ENCODE peak calls at places on chromosomes 3 and 15, in six cellular contexts. P is OCI-LY7, C is IMR-90, O is lower lobe of right lung, Y is uterus, F is GM23248. Z is an unnamed sample. For H3K36me3 and H3K9me3, the result is how much of the 10 kb centered on the place peaks cover.

GRCh38 chr3:29605845-29606244 is 325.0 kb downstream of the RBMS3 start:
- DNase-seq in P (no peak), C (peak), O (no peak), Y (no peak), F (peak), Z (no peak)

GRCh38 chr15:54097019-54097418 is 118.8 kb downstream of the UNC13C start:
- DNase-seq in P (no peak), C (no peak), O (no peak), Y (no peak), F (no peak), Z (no peak)

GRCh38 chr15:101652783-101653430 is 726 bp upstream of the TM2D3 start:
- DNase-seq in P (no peak), C (no peak), O (no peak), Y (peak), F (peak), Z (peak)

GRCh38 chr3:140180603-140181002 is 245.6 kb downstream of the CLSTN2 start:
- DNase-seq in P (no peak), C (no peak), O (no peak), Y (no peak), F (no peak), Z (peak)

GRCh38 chr3:32842531-32842931 is 24.7 kb downstream of the TRIM71 start:
- DNase-seq in P (peak), C (no peak), O (no peak), Y (no peak), F (no peak), Z (no peak)

GRCh38 chr3:43259626-43260025 is 26.7 kb upstream of the SNRK start:
- DNase-seq in P (no peak), C (no peak), O (no peak), Y (no peak), F (peak), Z (no peak)

GRCh38 chr3:168249539-168250414 is 154.1 kb upstream of the GOLIM4 start:
- DNase-seq in P (peak), C (peak), O (peak), Y (peak), F (peak), Z (peak)

GRCh38 chr3:53802256-53802880 is 43.9 kb downstream of the CHDH start:
- DNase-seq in P (no peak), C (no peak), O (no peak), Y (no peak), F (no peak), Z (no peak)

GRCh38 chr15:90557651-90558084 is 27.9 kb downstream of the CRTC3 start:
- DNase-seq in P (no peak), C (peak), O (peak), Y (peak), F (peak), Z (peak)
- H3K4me3 ChIP-seq in P (no peak), C (no peak), O (no peak), Y (no peak), F (no peak), Z (no peak)

DNA sequence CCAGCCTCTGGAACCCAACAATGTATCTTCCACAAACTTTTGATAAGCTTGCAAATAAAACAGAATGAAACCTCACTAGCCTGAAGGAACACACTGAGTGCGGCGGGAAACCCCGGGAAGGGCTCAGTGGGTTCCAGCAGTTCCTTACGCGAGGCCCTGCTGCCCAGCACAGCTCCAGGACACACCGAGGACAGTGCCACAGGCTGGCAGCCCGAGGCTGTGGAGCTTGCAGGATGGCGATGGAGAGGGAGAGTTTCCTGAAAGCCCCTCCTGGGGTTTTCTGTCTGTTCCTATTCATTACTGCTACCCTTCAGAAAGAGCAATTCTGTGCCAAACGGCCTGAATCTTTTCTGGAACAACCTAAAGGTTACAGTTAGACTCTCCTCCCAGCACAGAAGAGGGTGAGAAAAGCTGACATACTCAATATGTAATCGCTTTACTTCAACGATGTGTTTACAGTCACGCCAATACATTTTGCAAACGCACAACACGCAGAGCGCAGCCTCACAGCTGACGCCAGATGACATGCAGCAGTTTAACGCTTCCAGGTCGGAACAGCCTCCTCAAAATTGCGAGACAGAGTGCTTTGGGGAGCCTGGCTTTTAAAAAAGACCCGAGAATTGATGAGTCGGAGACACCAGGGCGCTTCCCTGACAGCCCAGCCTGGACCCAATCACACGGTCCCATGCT is 57.1 kb upstream of the RPL32 start:
- DNase-seq in P (no peak), C (no peak), O (peak), Y (no peak), F (no peak), Z (no peak)
- H3K36me3 ChIP-seq in P (under half), C (under half), O (half or more), Y (under half), F (under half), Z (under half)

GRCh38 chr15:90698629-90699028 is 18.5 kb upstream of the BLM start:
- DNase-seq in P (no peak), C (no peak), O (no peak), Y (no peak), F (no peak), Z (no peak)
- H3K9me3 ChIP-seq in P (under half), C (under half), O (under half), Y (under half), F (under half), Z (under half)

GRCh38 chr3:39406368-39407258 is at the start of gene RPSA:
- DNase-seq in P (peak), C (peak), O (peak), Y (peak), F (peak), Z (peak)

GRCh38 chr3:39407259-39407629 is 724 bp downstream of the RPSA start:
- DNase-seq in P (no peak), C (peak), O (no peak), Y (no peak), F (peak), Z (no peak)

GRCh38 chr3:39409514-39410136 is 3.1 kb downstream of the RPSA start:
- DNase-seq in P (no peak), C (no peak), O (no peak), Y (no peak), F (no peak), Z (no peak)

GRCh38 chr3:39408493-39409372 is 2.2 kb downstream of the RPSA start:
- DNase-seq in P (peak), C (no peak), O (no peak), Y (no peak), F (no peak), Z (no peak)

DNA sequence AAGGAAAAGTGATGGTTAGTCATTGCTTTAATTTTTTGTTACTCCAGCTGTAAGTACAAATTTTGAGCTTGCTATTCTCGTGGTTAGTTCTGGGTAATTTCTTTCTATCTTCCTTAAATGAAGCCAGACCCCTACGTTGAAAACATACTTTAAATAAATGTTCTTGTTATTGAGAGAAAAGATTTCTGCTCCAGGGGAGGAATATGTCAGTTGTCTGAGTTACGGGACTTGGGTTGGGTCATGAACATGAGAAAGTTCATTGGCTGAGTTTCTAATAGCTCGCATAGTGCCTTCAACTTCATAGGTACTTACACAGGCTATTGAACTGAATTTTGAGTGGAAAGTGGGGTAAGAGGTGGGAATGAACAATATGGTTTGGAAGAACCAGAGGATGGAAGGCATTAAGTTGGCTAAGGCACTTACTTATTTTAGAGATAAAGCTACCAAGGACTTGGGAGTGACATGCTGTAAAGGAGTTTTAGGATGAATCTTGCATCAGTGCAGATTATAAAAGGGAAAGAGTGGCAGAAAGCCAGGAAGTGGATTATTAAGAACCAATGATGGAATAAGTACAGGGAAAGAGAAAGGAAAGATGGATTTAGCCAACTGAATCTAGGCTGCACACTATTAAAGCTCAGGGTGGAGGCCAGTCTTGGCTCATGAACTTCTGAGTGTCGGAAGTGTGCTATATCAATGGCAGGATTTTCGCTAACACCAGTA is 1.4 kb downstream of the RPSA start:
- DNase-seq in P (peak), C (peak), O (no peak), Y (no peak), F (peak), Z (no peak)
- H3K4me3 ChIP-seq in P (peak), C (peak), O (peak), Y (no peak), F (peak), Z (peak)

GRCh38 chr3:123148772-123149171 is 53.0 kb upstream of the SEC22A start:
- DNase-seq in P (no peak), C (no peak), O (no peak), Y (no peak), F (no peak), Z (no peak)

GRCh38 chr3:123151251-123151705 is 50.5 kb upstream of the SEC22A start:
- DNase-seq in P (no peak), C (no peak), O (no peak), Y (no peak), F (no peak), Z (no peak)

GRCh38 chr3:123152656-123153055 is 49.1 kb upstream of the SEC22A start:
- DNase-seq in P (peak), C (no peak), O (no peak), Y (no peak), F (no peak), Z (no peak)

GRCh38 chr3:123149525-123149924 is 52.2 kb upstream of the SEC22A start:
- DNase-seq in P (no peak), C (no peak), O (no peak), Y (no peak), F (no peak), Z (no peak)

GRCh38 chr3:123150449-123150954 is 51.2 kb upstream of the SEC22A start:
- DNase-seq in P (no peak), C (no peak), O (no peak), Y (no peak), F (no peak), Z (no peak)
- H3K36me3 ChIP-seq in P (under half), C (half or more), O (half or more), Y (under half), F (under half), Z (half or more)

DNA sequence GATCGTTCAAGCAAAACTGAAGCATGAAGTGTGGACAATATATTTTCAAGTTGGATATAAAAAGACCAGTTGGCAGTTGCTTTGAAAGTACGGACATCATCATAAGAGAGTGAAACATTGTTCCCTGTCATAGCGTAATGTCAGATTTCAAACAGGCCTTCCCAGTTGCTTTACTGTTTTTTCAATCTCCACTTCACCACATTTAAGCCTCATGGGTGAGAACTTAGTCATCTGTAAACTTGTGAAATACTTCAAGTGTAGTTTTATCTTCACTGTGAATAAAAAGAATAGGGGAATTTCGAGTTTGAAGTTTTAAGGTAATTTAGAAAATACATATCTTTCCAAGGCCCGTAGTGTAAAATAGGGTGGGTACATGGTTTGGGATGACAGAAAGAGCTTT is 435.1 kb upstream of the CNTN3 start:
- DNase-seq in P (no peak), C (no peak), O (no peak), Y (no peak), F (peak), Z (no peak)
- H3K9me3 ChIP-seq in P (under half), C (under half), O (under half), Y (under half), F (under half), Z (under half)

GRCh38 chr3:50323092-50323600 is 601 bp upstream of the HYAL2 start:
- DNase-seq in P (no peak), C (no peak), O (no peak), Y (no peak), F (no peak), Z (no peak)
- H3K4me3 ChIP-seq in P (no peak), C (no peak), O (peak), Y (no peak), F (no peak), Z (no peak)